ENCODE peak calls at places on chromosomes 3 and 15, in five cellular contexts. One of them, this sample, is unnamed.

GRCh38 chr15:42650208-42651066 is 75.0 kb downstream of the STARD9 start:
- DNase-seq in colonic mucosa: peak
- DNase-seq in mesothelial cell of epicardium: no peak
- DNase-seq in C1 segment of cervical spinal cord: no peak
- DNase-seq in amniotic epithelial cell: peak
- DNase-seq in this sample: peak

GRCh38 chr3:134242649-134243637 is 7.7 kb downstream of the RYK start:
- DNase-seq in amniotic epithelial cell: peak
- DNase-seq in colonic mucosa: no peak
- DNase-seq in C1 segment of cervical spinal cord: no peak
- DNase-seq in mesothelial cell of epicardium: no peak
- DNase-seq in this sample: no peak

GRCh38 chr3:24688446-24689148 is 193.9 kb upstream of the THRB start:
- DNase-seq in mesothelial cell of epicardium: no peak
- DNase-seq in C1 segment of cervical spinal cord: no peak
- DNase-seq in colonic mucosa: no peak
- DNase-seq in amniotic epithelial cell: peak
- DNase-seq in this sample: no peak

GRCh38 chr3:30658328-30659052 is 52.1 kb downstream of the TGFBR2 start:
- DNase-seq in C1 segment of cervical spinal cord: no peak
- DNase-seq in colonic mucosa: no peak
- DNase-seq in mesothelial cell of epicardium: no peak
- DNase-seq in amniotic epithelial cell: peak
- DNase-seq in this sample: no peak

GRCh38 chr15:90307661-90308060 is 42.2 kb downstream of the NGRN start:
- DNase-seq in mesothelial cell of epicardium: no peak
- DNase-seq in colonic mucosa: no peak
- DNase-seq in C1 segment of cervical spinal cord: no peak
- DNase-seq in amniotic epithelial cell: no peak
- DNase-seq in this sample: no peak

GRCh38 chr3:23706116-23706515 is 99.6 kb upstream of the UBE2E1 start:
- DNase-seq in mesothelial cell of epicardium: no peak
- DNase-seq in C1 segment of cervical spinal cord: no peak
- DNase-seq in colonic mucosa: no peak
- DNase-seq in amniotic epithelial cell: no peak
- DNase-seq in this sample: no peak

GRCh38 chr15:68672251-68672650 is 93.5 kb downstream of the CORO2B start:
- DNase-seq in C1 segment of cervical spinal cord: no peak
- DNase-seq in colonic mucosa: no peak
- DNase-seq in mesothelial cell of epicardium: no peak
- DNase-seq in amniotic epithelial cell: no peak
- DNase-seq in this sample: no peak

GRCh38 chr3:101159478-101159877 is 160.9 kb downstream of the IMPG2 start:
- DNase-seq in C1 segment of cervical spinal cord: no peak
- DNase-seq in amniotic epithelial cell: no peak
- DNase-seq in colonic mucosa: no peak
- DNase-seq in mesothelial cell of epicardium: no peak
- DNase-seq in this sample: no peak

GRCh38 chr3:129162729-129163579 is 2.1 kb upstream of the ISY1 start:
- DNase-seq in colonic mucosa: no peak
- DNase-seq in C1 segment of cervical spinal cord: no peak
- DNase-seq in mesothelial cell of epicardium: no peak
- DNase-seq in amniotic epithelial cell: no peak
- DNase-seq in this sample: no peak

GRCh38 chr3:154143873-154144272 is 22.7 kb downstream of the ARHGEF26 start:
- DNase-seq in colonic mucosa: no peak
- DNase-seq in C1 segment of cervical spinal cord: no peak
- DNase-seq in mesothelial cell of epicardium: no peak
- DNase-seq in amniotic epithelial cell: no peak
- DNase-seq in this sample: no peak

GRCh38 chr3:181567446-181568075 is 144.2 kb upstream of the SOX2 start:
- DNase-seq in mesothelial cell of epicardium: no peak
- DNase-seq in colonic mucosa: no peak
- DNase-seq in amniotic epithelial cell: no peak
- DNase-seq in C1 segment of cervical spinal cord: no peak
- DNase-seq in this sample: no peak

GRCh38 chr3:116579843-116580242 is 129.7 kb upstream of the TUSC7 start:
- DNase-seq in amniotic epithelial cell: no peak
- DNase-seq in colonic mucosa: no peak
- DNase-seq in mesothelial cell of epicardium: no peak
- DNase-seq in C1 segment of cervical spinal cord: no peak
- DNase-seq in this sample: no peak

GRCh38 chr15:38699633-38700230 is 135.1 kb upstream of the RASGRP1 start:
- DNase-seq in colonic mucosa: peak
- DNase-seq in mesothelial cell of epicardium: no peak
- DNase-seq in amniotic epithelial cell: peak
- DNase-seq in C1 segment of cervical spinal cord: peak
- DNase-seq in this sample: peak

GRCh38 chr15:32766101-32766500 is 48.3 kb downstream of the GREM1 start:
- DNase-seq in mesothelial cell of epicardium: no peak
- DNase-seq in C1 segment of cervical spinal cord: no peak
- DNase-seq in colonic mucosa: no peak
- DNase-seq in amniotic epithelial cell: no peak
- DNase-seq in this sample: no peak

GRCh38 chr3:146638718-146639117 is 33.6 kb upstream of the PLSCR5 start:
- DNase-seq in mesothelial cell of epicardium: no peak
- DNase-seq in amniotic epithelial cell: no peak
- DNase-seq in colonic mucosa: no peak
- DNase-seq in C1 segment of cervical spinal cord: no peak
- DNase-seq in this sample: no peak

GRCh38 chr3:126135398-126136076 is 44.8 kb downstream of the ALDH1L1 start:
- DNase-seq in mesothelial cell of epicardium: peak
- DNase-seq in colonic mucosa: peak
- DNase-seq in amniotic epithelial cell: no peak
- DNase-seq in C1 segment of cervical spinal cord: no peak
- DNase-seq in this sample: peak

GRCh38 chr3:126676919-126677705 is 22.2 kb upstream of the TXNRD3 start:
- DNase-seq in colonic mucosa: no peak
- DNase-seq in amniotic epithelial cell: peak
- DNase-seq in mesothelial cell of epicardium: no peak
- DNase-seq in C1 segment of cervical spinal cord: no peak
- DNase-seq in this sample: no peak

GRCh38 chr15:96171842-96172241 is 158.7 kb upstream of the NR2F2 start:
- DNase-seq in C1 segment of cervical spinal cord: no peak
- DNase-seq in colonic mucosa: no peak
- DNase-seq in amniotic epithelial cell: peak
- DNase-seq in mesothelial cell of epicardium: no peak
- DNase-seq in this sample: no peak

GRCh38 chr3:17979248-17979647 is 236.8 kb upstream of the TBC1D5 start:
- DNase-seq in mesothelial cell of epicardium: no peak
- DNase-seq in C1 segment of cervical spinal cord: no peak
- DNase-seq in colonic mucosa: no peak
- DNase-seq in amniotic epithelial cell: no peak
- DNase-seq in this sample: no peak

GRCh38 chr3:169759256-169759655 is 5.6 kb downstream of the TERC start:
- DNase-seq in mesothelial cell of epicardium: no peak
- DNase-seq in colonic mucosa: no peak
- DNase-seq in amniotic epithelial cell: peak
- DNase-seq in C1 segment of cervical spinal cord: no peak
- DNase-seq in this sample: no peak

GRCh38 chr15:85831415-85832113 is 36.8 kb upstream of the KLHL25 start:
- DNase-seq in colonic mucosa: peak
- DNase-seq in amniotic epithelial cell: peak
- DNase-seq in mesothelial cell of epicardium: peak
- DNase-seq in C1 segment of cervical spinal cord: peak
- DNase-seq in this sample: peak

GRCh38 chr3:14473411-14473891 is 66.7 kb downstream of the GRIP2 start:
- DNase-seq in colonic mucosa: peak
- DNase-seq in mesothelial cell of epicardium: no peak
- DNase-seq in amniotic epithelial cell: peak
- DNase-seq in C1 segment of cervical spinal cord: no peak
- DNase-seq in this sample: no peak